ENCODE peak calls at places on chromosome 17, in nine cellular contexts. I is cardiac muscle cell, E is PC-3, T is pancreas, A is esophagus muscularis mucosa, B is DND-41, Z is heart left ventricle, Q is tibial artery, S is endothelial cell of umbilical vein. N is an unnamed sample.

GRCh38 chr17:66431910-66432309 is 129.5 kb downstream of the PRKCA start:
- DNase-seq in I (peak; percentile 88), E (peak; percentile 93), T (no peak), A (no peak), B (no peak), Z (no peak), Q (no peak), S (peak; percentile 65), N (no peak)

GRCh38 chr17:42345396-42346078 is 42.7 kb downstream of the STAT3 start:
- DNase-seq in I (no peak), E (no peak), T (peak; percentile 51), A (no peak), B (no peak), Z (no peak), Q (peak; percentile 31), S (no peak), N (no peak)

GRCh38 chr17:43553501-43554018 is 7.4 kb upstream of the ETV4 start:
- DNase-seq in I (no peak), E (no peak), T (no peak), A (no peak), B (no peak), Z (no peak), Q (no peak), S (no peak), N (no peak)

GRCh38 chr17:56499799-56500388 is 93.6 kb upstream of the NOG start:
- DNase-seq in I (peak; percentile 21), E (peak; percentile 73), T (no peak), A (no peak), B (peak; percentile 23), Z (no peak), Q (no peak), S (peak; percentile 47), N (no peak)

GRCh38 chr17:21525464-21526130 is 149.4 kb downstream of the KCNJ12 start:
- DNase-seq in I (no peak), E (no peak), T (no peak), A (no peak), B (no peak), Z (no peak), Q (no peak), S (no peak), N (no peak)

GRCh38 chr17:17565471-17566365 is 25.8 kb downstream of the PEMT start:
- DNase-seq in I (no peak), E (no peak), T (no peak), A (no peak), B (no peak), Z (no peak), Q (no peak), S (no peak), N (no peak)

GRCh38 chr17:40070644-40070894 is 7.8 kb downstream of the THRA start:
- DNase-seq in I (no peak), E (no peak), T (no peak), A (no peak), B (no peak), Z (no peak), Q (no peak), S (no peak), N (no peak)

GRCh38 chr17:76791053-76791980 is 53.4 kb downstream of the MFSD11 start:
- DNase-seq in I (peak; percentile 49), E (peak; percentile 83), T (peak; percentile 22), A (no peak), B (peak; percentile 92), Z (no peak), Q (no peak), S (peak; percentile 53), N (peak; percentile 5)

GRCh38 chr17:75588546-75589016 is 981 bp downstream of the MYO15B start:
- DNase-seq in I (no peak), E (no peak), T (peak; percentile 78), A (no peak), B (no peak), Z (peak; percentile 82), Q (peak; percentile 75), S (no peak), N (no peak)

GRCh38 chr17:75590314-75590761 is 2.7 kb downstream of the MYO15B start:
- DNase-seq in I (no peak), E (no peak), T (no peak), A (no peak), B (no peak), Z (no peak), Q (no peak), S (no peak), N (no peak)

GRCh38 chr17:75589919-75590303 is 2.3 kb downstream of the MYO15B start:
- DNase-seq in I (no peak), E (no peak), T (peak; percentile 31), A (no peak), B (no peak), Z (peak; percentile 69), Q (no peak), S (no peak), N (no peak)

GRCh38 chr17:75589017-75589918 is 1.7 kb downstream of the MYO15B start:
- DNase-seq in I (peak; percentile 94), E (peak; percentile 94), T (peak; percentile 94), A (peak; percentile 97), B (peak; percentile 96), Z (peak; percentile 98), Q (peak; percentile 96), S (peak; percentile 74), N (peak; percentile 99)

DNA sequence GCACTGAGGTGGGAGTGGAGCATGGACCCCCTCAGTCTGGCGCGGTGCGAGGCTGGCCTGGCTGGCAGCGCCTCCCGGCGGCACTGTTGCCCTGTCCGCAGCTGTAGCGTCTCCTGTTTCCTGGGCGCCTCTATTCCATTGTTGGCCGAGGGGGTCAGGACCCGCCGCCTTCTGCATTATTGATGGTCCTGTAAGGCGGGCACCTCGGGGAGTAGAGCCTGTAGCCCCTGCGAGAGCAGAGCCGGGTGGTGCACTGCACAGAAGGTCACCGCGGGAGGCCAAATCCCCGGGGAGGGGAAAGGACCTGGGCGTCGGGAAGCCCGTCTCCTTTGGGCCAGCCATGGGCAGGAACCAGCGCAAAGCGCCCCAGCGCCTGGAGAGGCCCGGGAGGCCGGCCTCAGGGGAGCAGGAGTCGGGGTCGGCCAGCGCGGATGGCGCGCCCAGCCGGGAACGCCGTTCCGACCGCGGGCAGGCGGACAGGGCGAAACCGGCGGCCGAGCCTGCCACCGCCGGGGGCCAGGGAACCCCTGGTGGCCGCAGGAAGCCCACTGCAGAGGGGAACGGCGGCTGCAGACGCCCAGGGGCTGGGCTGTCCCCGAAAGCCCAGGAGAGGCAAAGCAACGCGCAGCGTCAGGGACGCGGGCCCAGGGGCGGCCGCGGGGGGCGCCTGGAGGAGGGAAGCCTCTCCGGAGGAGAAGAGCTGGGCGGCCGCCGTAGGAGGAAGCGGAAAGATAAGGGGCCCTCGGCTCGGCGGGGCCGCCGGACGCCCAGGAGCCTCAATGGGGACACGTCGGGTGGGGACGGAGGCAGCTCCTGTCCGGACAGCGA is at the start of gene MYO15B:
- DNase-seq in I (peak; percentile 62), E (no peak), T (no peak), A (no peak), B (peak; percentile 40), Z (peak; percentile 90), Q (no peak), S (peak; percentile 40), N (peak; percentile 48)
- H3K27ac ChIP-seq in I (no peak within 1 kb of the TSS), E (no peak within 1 kb of the TSS), T (peak within 1 kb of the TSS; percentile 86), A (peak within 1 kb of the TSS; percentile 88), B (no peak within 1 kb of the TSS), Z (peak within 1 kb of the TSS; percentile 96), Q (peak within 1 kb of the TSS; percentile 63), S (peak within 1 kb of the TSS; percentile 68), N (peak within 1 kb of the TSS; percentile 56)

GRCh38 chr17:46769531-46770438 is 48.7 kb downstream of the WNT3 start:
- DNase-seq in I (no peak), E (peak; percentile 31), T (no peak), A (no peak), B (no peak), Z (no peak), Q (peak; percentile 60), S (no peak), N (no peak)

GRCh38 chr17:46772013-46772878 is 46.2 kb downstream of the WNT3 start:
- DNase-seq in I (no peak), E (peak; percentile 77), T (peak; percentile 29), A (no peak), B (no peak), Z (no peak), Q (peak; percentile 60), S (peak; percentile 16), N (no peak)

GRCh38 chr17:46770439-46770817 is 48.1 kb downstream of the WNT3 start:
- DNase-seq in I (no peak), E (no peak), T (no peak), A (no peak), B (no peak), Z (no peak), Q (no peak), S (no peak), N (no peak)

GRCh38 chr17:46771601-46772012 is 46.9 kb downstream of the WNT3 start:
- DNase-seq in I (peak; percentile 46), E (peak; percentile 42), T (no peak), A (no peak), B (peak; percentile 57), Z (no peak), Q (no peak), S (no peak), N (no peak)

DNA sequence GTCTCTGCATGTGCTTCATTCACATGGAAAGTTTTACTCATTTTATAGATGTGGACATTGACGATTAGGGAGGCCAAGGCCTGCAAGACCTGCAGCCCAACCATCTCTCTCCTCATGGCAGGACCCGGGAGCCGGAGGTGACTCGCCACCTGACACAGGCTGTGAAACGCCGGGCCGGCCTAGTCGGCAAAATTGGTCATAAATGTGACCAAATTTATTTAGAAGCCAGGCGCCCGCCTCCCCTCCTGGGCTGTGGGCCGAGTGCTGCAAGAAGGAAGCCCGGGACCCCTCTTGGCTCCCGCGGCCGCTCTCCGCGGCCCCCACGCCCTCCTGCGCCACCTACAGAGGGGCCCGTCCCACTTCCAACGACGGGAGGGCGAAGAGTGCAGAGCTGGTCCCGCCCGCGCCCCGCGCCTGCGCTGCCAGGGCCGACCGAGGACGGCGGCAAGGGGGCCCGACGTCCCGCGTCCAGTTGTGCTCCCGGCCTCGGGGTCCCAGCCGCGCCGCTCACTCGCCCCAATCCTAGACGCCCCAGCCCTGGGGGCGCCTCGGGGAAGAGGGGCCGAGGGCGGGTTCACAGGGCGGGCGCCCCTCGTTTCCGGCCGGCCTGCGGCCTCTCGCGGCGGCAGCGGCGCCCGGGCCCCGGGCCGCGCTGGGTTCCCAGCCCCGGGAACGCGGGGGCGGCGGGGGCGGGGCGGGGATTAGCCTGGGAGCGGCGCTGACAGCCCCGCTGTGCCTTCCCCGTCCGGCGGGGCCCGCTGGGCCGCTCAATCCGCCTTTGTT is 47.5 kb downstream of the WNT3 start:
- DNase-seq in I (peak; percentile 52), E (peak; percentile 84), T (peak; percentile 34), A (no peak), B (peak; percentile 32), Z (no peak), Q (peak; percentile 63), S (peak; percentile 28), N (no peak)
- TF ChIP-seq CTCF in I (no peak), E (no peak), T (no peak), A (no peak), B (no peak), Z (no peak), Q (no peak), S (no peak), N (no peak)

DNA sequence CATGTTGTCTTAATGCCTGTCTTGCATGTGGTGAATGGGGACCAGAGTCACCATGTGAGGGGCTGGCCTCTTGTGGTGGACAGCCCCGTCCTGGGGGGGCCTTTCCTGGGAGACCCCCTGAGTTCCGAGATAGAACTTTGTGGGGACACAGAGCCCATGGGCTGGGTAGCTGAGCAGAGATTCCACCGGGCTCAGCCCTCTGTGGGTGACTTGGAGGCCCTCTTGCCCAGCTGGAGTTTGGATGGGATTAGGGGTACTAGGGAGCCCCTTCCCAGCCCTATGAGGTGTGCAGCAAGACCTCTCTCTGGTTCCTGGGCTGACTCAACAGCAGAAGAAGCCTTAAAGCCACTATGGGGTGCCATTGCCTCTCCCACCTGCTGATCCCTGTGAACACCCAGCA is 38.1 kb downstream of the MRC2 start:
- DNase-seq in I (no peak), E (no peak), T (no peak), A (no peak), B (no peak), Z (no peak), Q (no peak), S (no peak), N (no peak)
- H3K27me3 ChIP-seq in I (no peaks in the 10 kb centered on the region), E (no peaks in the 10 kb centered on the region), T (no peaks in the 10 kb centered on the region), A (no peaks in the 10 kb centered on the region), B (no peaks in the 10 kb centered on the region), Z (no peaks in the 10 kb centered on the region), Q (no peaks in the 10 kb centered on the region), S (no peaks in the 10 kb centered on the region), N (no peaks in the 10 kb centered on the region)

GRCh38 chr17:8683355-8683754 is 52.8 kb upstream of the MYH10 start:
- DNase-seq in I (no peak), E (no peak), T (no peak), A (no peak), B (no peak), Z (no peak), Q (no peak), S (no peak), N (no peak)

GRCh38 chr17:8679136-8679535 is 48.6 kb upstream of the MYH10 start:
- DNase-seq in I (no peak), E (no peak), T (no peak), A (no peak), B (no peak), Z (no peak), Q (no peak), S (no peak), N (no peak)

GRCh38 chr17:8680402-8680801 is 49.9 kb upstream of the MYH10 start:
- DNase-seq in I (peak; percentile 37), E (no peak), T (no peak), A (no peak), B (no peak), Z (no peak), Q (no peak), S (no peak), N (no peak)

GRCh38 chr17:8680850-8681174 is 50.3 kb upstream of the MYH10 start:
- DNase-seq in I (no peak), E (no peak), T (no peak), A (no peak), B (no peak), Z (no peak), Q (no peak), S (no peak), N (no peak)

DNA sequence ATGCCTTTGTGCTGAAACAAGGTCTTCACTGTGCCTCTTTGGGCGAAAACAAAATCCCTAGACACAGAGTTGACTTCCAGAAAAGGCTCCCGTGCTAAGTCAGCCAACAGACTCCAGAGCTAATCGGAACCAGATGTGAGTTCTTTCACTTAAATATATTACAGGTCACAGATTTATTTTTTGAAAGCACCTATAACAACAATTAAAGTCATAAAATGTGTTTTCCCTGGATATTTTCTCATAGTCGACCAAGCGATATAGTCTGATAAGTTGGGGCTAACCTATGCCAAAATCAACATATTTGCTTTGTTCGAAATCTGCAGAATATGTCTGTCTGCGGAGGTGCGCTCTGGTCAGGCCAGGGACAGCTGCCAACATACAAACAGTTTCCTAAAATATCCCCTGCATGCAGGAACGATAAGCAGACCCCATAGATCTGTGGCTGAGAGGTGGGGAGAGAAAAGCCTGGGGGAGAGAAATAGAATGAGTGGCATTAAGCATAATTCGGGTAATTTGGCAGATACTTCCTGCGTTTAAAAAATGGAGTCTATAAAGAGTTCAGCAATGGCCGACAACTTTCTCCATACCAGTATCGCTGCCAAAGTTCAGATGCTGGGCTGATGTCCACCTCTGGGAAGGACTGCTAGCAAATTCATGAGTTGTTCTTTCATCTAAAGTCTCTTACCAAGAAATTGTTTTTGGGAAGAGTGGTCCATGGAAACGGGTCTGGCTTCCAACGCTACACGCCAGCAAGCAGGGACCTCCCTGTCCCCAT is 50.8 kb upstream of the MYH10 start:
- DNase-seq in I (peak; percentile 86), E (no peak), T (no peak), A (no peak), B (no peak), Z (no peak), Q (no peak), S (peak; percentile 98), N (no peak)
- H3K27ac ChIP-seq in I (peak overlapping the region; percentile 80), E (no peak overlapping the region), T (peak overlapping the region; percentile 8), A (peak overlapping the region; percentile 44), B (no peak overlapping the region), Z (peak overlapping the region; percentile 55), Q (peak overlapping the region; percentile 87), S (peak overlapping the region; percentile 57), N (no peak overlapping the region)

N was measured in CD4-positive, alpha-beta T cell.